ENCODE peak calls at places on chromosomes 16 and 17, in ten cellular contexts. One of them, this sample, is unnamed.

GRCh38 chr16:89179656-89180315 is 8.2 kb downstream of the CDH15 start:
- DNase-seq in suprapubic skin: no peak
- DNase-seq in esophagus squamous epithelium: no peak
- DNase-seq in Peyer's patch: no peak
- DNase-seq in A549: no peak
- DNase-seq in IMR-90: no peak
- DNase-seq in sigmoid colon: no peak
- DNase-seq in uterus: no peak
- DNase-seq in adrenal gland: no peak
- DNase-seq in stomach: no peak
- DNase-seq in this sample: no peak

GRCh38 chr16:75097941-75098897 is 18.4 kb downstream of the LDHD start:
- DNase-seq in suprapubic skin: no peak
- DNase-seq in esophagus squamous epithelium: no peak
- DNase-seq in Peyer's patch: no peak
- DNase-seq in A549: no peak
- DNase-seq in IMR-90: no peak
- DNase-seq in sigmoid colon: no peak
- DNase-seq in uterus: no peak
- DNase-seq in adrenal gland: peak; percentile 59
- DNase-seq in stomach: peak; percentile 47
- DNase-seq in this sample: no peak

GRCh38 chr16:87834668-87835473 is 34.4 kb downstream of the SLC7A5 start:
- DNase-seq in suprapubic skin: no peak
- DNase-seq in esophagus squamous epithelium: no peak
- DNase-seq in Peyer's patch: no peak
- DNase-seq in A549: peak; percentile 81
- DNase-seq in IMR-90: peak; percentile 65
- DNase-seq in sigmoid colon: peak; percentile 85
- DNase-seq in uterus: no peak
- DNase-seq in adrenal gland: no peak
- DNase-seq in stomach: no peak
- DNase-seq in this sample: no peak

GRCh38 chr16:20851601-20852000 is 45.3 kb downstream of the REXO5 start:
- DNase-seq in suprapubic skin: peak; percentile 88
- DNase-seq in esophagus squamous epithelium: no peak
- DNase-seq in Peyer's patch: no peak
- DNase-seq in A549: peak; percentile 82
- DNase-seq in IMR-90: peak; percentile 92
- DNase-seq in sigmoid colon: peak; percentile 94
- DNase-seq in uterus: peak; percentile 85
- DNase-seq in adrenal gland: peak; percentile 89
- DNase-seq in stomach: peak; percentile 82
- DNase-seq in this sample: peak; percentile 31

GRCh38 chr16:78443780-78444422 is 344.4 kb downstream of the WWOX start:
- DNase-seq in suprapubic skin: no peak
- DNase-seq in esophagus squamous epithelium: no peak
- DNase-seq in Peyer's patch: no peak
- DNase-seq in A549: no peak
- DNase-seq in IMR-90: no peak
- DNase-seq in sigmoid colon: no peak
- DNase-seq in uterus: no peak
- DNase-seq in adrenal gland: no peak
- DNase-seq in stomach: no peak
- DNase-seq in this sample: no peak

GRCh38 chr16:6068063-6068462 is 970.5 kb upstream of the EEF2KMT start:
- DNase-seq in suprapubic skin: no peak
- DNase-seq in esophagus squamous epithelium: no peak
- DNase-seq in Peyer's patch: no peak
- DNase-seq in A549: no peak
- DNase-seq in IMR-90: no peak
- DNase-seq in sigmoid colon: no peak
- DNase-seq in uterus: no peak
- DNase-seq in adrenal gland: no peak
- DNase-seq in stomach: no peak
- DNase-seq in this sample: no peak

GRCh38 chr17:51154176-51154575 is 817 bp downstream of the NME1 start:
- DNase-seq in suprapubic skin: no peak
- DNase-seq in esophagus squamous epithelium: no peak
- DNase-seq in Peyer's patch: no peak
- DNase-seq in A549: no peak
- DNase-seq in IMR-90: peak; percentile 20
- DNase-seq in sigmoid colon: no peak
- DNase-seq in uterus: no peak
- DNase-seq in adrenal gland: no peak
- DNase-seq in stomach: no peak
- DNase-seq in this sample: no peak

GRCh38 chr17:7323731-7324437 is 5.3 kb downstream of the NEURL4 start:
- DNase-seq in suprapubic skin: no peak
- DNase-seq in esophagus squamous epithelium: no peak
- DNase-seq in Peyer's patch: peak; percentile 76
- DNase-seq in A549: peak; percentile 53
- DNase-seq in IMR-90: peak; percentile 17
- DNase-seq in sigmoid colon: peak; percentile 71
- DNase-seq in uterus: peak; percentile 58
- DNase-seq in adrenal gland: no peak
- DNase-seq in stomach: peak; percentile 67
- DNase-seq in this sample: no peak

GRCh38 chr17:5437721-5438317 is 1.1 kb downstream of the C1QBP start:
- DNase-seq in suprapubic skin: no peak
- DNase-seq in esophagus squamous epithelium: no peak
- DNase-seq in Peyer's patch: no peak
- DNase-seq in A549: no peak
- DNase-seq in IMR-90: peak; percentile 37
- DNase-seq in sigmoid colon: no peak
- DNase-seq in uterus: no peak
- DNase-seq in adrenal gland: no peak
- DNase-seq in stomach: no peak
- DNase-seq in this sample: no peak

GRCh38 chr17:5434984-5435383 is 4.0 kb downstream of the C1QBP start:
- DNase-seq in suprapubic skin: no peak
- DNase-seq in esophagus squamous epithelium: no peak
- DNase-seq in Peyer's patch: no peak
- DNase-seq in A549: no peak
- DNase-seq in IMR-90: no peak
- DNase-seq in sigmoid colon: no peak
- DNase-seq in uterus: no peak
- DNase-seq in adrenal gland: no peak
- DNase-seq in stomach: no peak
- DNase-seq in this sample: no peak

GRCh38 chr17:5439446-5439764 is 450 bp upstream of the C1QBP start:
- DNase-seq in suprapubic skin: no peak
- DNase-seq in esophagus squamous epithelium: no peak
- DNase-seq in Peyer's patch: no peak
- DNase-seq in A549: no peak
- DNase-seq in IMR-90: no peak
- DNase-seq in sigmoid colon: no peak
- DNase-seq in uterus: no peak
- DNase-seq in adrenal gland: no peak
- DNase-seq in stomach: no peak
- DNase-seq in this sample: no peak

GRCh38 chr17:5443728-5444127 is 4.8 kb upstream of the C1QBP start:
- DNase-seq in suprapubic skin: no peak
- DNase-seq in esophagus squamous epithelium: no peak
- DNase-seq in Peyer's patch: no peak
- DNase-seq in A549: no peak
- DNase-seq in IMR-90: no peak
- DNase-seq in sigmoid colon: no peak
- DNase-seq in uterus: no peak
- DNase-seq in adrenal gland: no peak
- DNase-seq in stomach: no peak
- DNase-seq in this sample: no peak

GRCh38 chr17:5438716-5439445 is at the start of gene C1QBP:
- DNase-seq in suprapubic skin: peak; percentile 92
- DNase-seq in esophagus squamous epithelium: peak; percentile 35
- DNase-seq in Peyer's patch: peak; percentile 97
- DNase-seq in A549: peak; percentile 96
- DNase-seq in IMR-90: peak; percentile 89
- DNase-seq in sigmoid colon: peak; percentile 94
- DNase-seq in uterus: peak; percentile 93
- DNase-seq in adrenal gland: peak; percentile 90
- DNase-seq in stomach: peak; percentile 94
- DNase-seq in this sample: peak; percentile 89
- TF ChIP-seq POLR2A in suprapubic skin: no peak
- TF ChIP-seq POLR2A in esophagus squamous epithelium: no peak
- TF ChIP-seq POLR2A in Peyer's patch: no peak
- TF ChIP-seq POLR2A in A549: peak; percentile 93
- TF ChIP-seq POLR2A in IMR-90: no peak
- TF ChIP-seq POLR2A in sigmoid colon: no peak
- TF ChIP-seq POLR2A in uterus: peak; percentile 69
- TF ChIP-seq POLR2A in adrenal gland: peak; percentile 63
- TF ChIP-seq POLR2A in stomach: no peak
- TF ChIP-seq POLR2A in this sample: peak; percentile 74

GRCh38 chr17:45046536-45047125 is 4.8 kb downstream of the DCAKD start:
- DNase-seq in suprapubic skin: no peak
- DNase-seq in esophagus squamous epithelium: no peak
- DNase-seq in Peyer's patch: no peak
- DNase-seq in A549: peak; percentile 53
- DNase-seq in IMR-90: peak; percentile 51
- DNase-seq in sigmoid colon: no peak
- DNase-seq in uterus: no peak
- DNase-seq in adrenal gland: no peak
- DNase-seq in stomach: no peak
- DNase-seq in this sample: no peak

GRCh38 chr17:45050680-45051059 is 762 bp downstream of the DCAKD start:
- DNase-seq in suprapubic skin: no peak
- DNase-seq in esophagus squamous epithelium: no peak
- DNase-seq in Peyer's patch: no peak
- DNase-seq in A549: peak; percentile 37
- DNase-seq in IMR-90: peak; percentile 28
- DNase-seq in sigmoid colon: no peak
- DNase-seq in uterus: no peak
- DNase-seq in adrenal gland: no peak
- DNase-seq in stomach: no peak
- DNase-seq in this sample: no peak

GRCh38 chr17:45048795-45049563 is 2.5 kb downstream of the DCAKD start:
- DNase-seq in suprapubic skin: no peak
- DNase-seq in esophagus squamous epithelium: no peak
- DNase-seq in Peyer's patch: no peak
- DNase-seq in A549: peak; percentile 52
- DNase-seq in IMR-90: no peak
- DNase-seq in sigmoid colon: no peak
- DNase-seq in uterus: no peak
- DNase-seq in adrenal gland: no peak
- DNase-seq in stomach: no peak
- DNase-seq in this sample: no peak

GRCh38 chr17:45052052-45052772 is 780 bp upstream of the DCAKD start:
- DNase-seq in suprapubic skin: no peak
- DNase-seq in esophagus squamous epithelium: no peak
- DNase-seq in Peyer's patch: peak; percentile 76
- DNase-seq in A549: peak; percentile 38
- DNase-seq in IMR-90: no peak
- DNase-seq in sigmoid colon: peak; percentile 80
- DNase-seq in uterus: peak; percentile 64
- DNase-seq in adrenal gland: peak; percentile 41
- DNase-seq in stomach: peak; percentile 53
- DNase-seq in this sample: no peak

DNA sequence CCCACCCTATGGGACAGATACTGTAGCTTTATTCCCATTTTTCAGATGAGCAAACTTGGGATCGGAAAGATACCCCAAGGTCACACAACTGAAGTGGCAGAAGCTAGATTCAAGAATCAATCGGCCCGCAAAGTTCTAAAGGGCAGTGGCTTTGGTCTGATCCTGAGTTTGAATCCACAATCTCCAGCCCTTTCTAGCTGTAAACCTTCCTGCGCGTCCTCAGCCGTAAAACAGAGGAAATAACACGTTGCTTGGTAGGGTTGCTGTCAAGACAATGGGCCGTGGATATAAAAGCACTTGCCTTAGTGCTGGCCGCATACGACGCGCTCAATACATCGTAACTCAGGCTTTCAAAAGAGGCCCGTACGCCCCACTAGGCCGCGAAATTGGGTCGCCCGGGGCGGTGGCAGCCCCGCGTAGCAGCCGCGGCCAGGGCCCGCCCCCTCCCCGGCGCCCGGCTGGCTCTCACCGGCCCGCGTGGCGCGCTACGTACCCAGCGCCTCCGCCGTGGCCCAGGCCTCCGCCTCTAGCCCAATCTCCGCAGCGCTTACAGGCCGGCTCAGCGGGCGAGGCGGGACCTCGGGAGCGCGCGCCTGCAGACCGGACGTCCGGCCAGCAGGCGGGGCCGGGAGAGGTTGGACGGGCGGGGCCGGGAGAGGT is at the start of gene DCAKD:
- DNase-seq in suprapubic skin: peak; percentile 95
- DNase-seq in esophagus squamous epithelium: peak; percentile 61
- DNase-seq in Peyer's patch: peak; percentile 94
- DNase-seq in A549: peak; percentile 97
- DNase-seq in IMR-90: peak; percentile 95
- DNase-seq in sigmoid colon: peak; percentile 97
- DNase-seq in uterus: peak; percentile 92
- DNase-seq in adrenal gland: peak; percentile 94
- DNase-seq in stomach: peak; percentile 96
- DNase-seq in this sample: peak; percentile 98
- TF ChIP-seq POLR2A in suprapubic skin: peak; percentile 31
- TF ChIP-seq POLR2A in esophagus squamous epithelium: no peak
- TF ChIP-seq POLR2A in Peyer's patch: peak; percentile 78
- TF ChIP-seq POLR2A in A549: peak; percentile 75
- TF ChIP-seq POLR2A in IMR-90: peak; percentile 89
- TF ChIP-seq POLR2A in sigmoid colon: peak; percentile 67
- TF ChIP-seq POLR2A in uterus: peak; percentile 85
- TF ChIP-seq POLR2A in adrenal gland: peak; percentile 89
- TF ChIP-seq POLR2A in stomach: no peak
- TF ChIP-seq POLR2A in this sample: peak; percentile 73

GRCh38 chr16:2682209-2683021 is at the start of gene KCTD5:
- DNase-seq in suprapubic skin: peak; percentile 99
- DNase-seq in esophagus squamous epithelium: peak; percentile 80
- DNase-seq in Peyer's patch: peak; percentile 97
- DNase-seq in A549: peak; percentile 98
- DNase-seq in IMR-90: peak; percentile 96
- DNase-seq in sigmoid colon: peak; percentile 98
- DNase-seq in uterus: peak; percentile 97
- DNase-seq in adrenal gland: peak; percentile 97
- DNase-seq in stomach: peak; percentile 98
- DNase-seq in this sample: peak; percentile 94
- TF ChIP-seq POLR2A in suprapubic skin: peak; percentile 32
- TF ChIP-seq POLR2A in esophagus squamous epithelium: no peak
- TF ChIP-seq POLR2A in Peyer's patch: peak; percentile 94
- TF ChIP-seq POLR2A in A549: peak; percentile 93
- TF ChIP-seq POLR2A in IMR-90: peak; percentile 95
- TF ChIP-seq POLR2A in sigmoid colon: peak; percentile 79
- TF ChIP-seq POLR2A in uterus: peak; percentile 84
- TF ChIP-seq POLR2A in adrenal gland: peak; percentile 87
- TF ChIP-seq POLR2A in stomach: no peak
- TF ChIP-seq POLR2A in this sample: peak; percentile 84

GRCh38 chr17:44941712-44942331 is 5.8 kb downstream of the KIF18B start:
- DNase-seq in suprapubic skin: no peak
- DNase-seq in esophagus squamous epithelium: no peak
- DNase-seq in Peyer's patch: no peak
- DNase-seq in A549: peak; percentile 66
- DNase-seq in IMR-90: no peak
- DNase-seq in sigmoid colon: peak; percentile 40
- DNase-seq in uterus: no peak
- DNase-seq in adrenal gland: no peak
- DNase-seq in stomach: no peak
- DNase-seq in this sample: no peak

GRCh38 chr17:44948315-44948795 is 782 bp upstream of the KIF18B start:
- DNase-seq in suprapubic skin: no peak
- DNase-seq in esophagus squamous epithelium: no peak
- DNase-seq in Peyer's patch: no peak
- DNase-seq in A549: no peak
- DNase-seq in IMR-90: no peak
- DNase-seq in sigmoid colon: peak; percentile 12
- DNase-seq in uterus: no peak
- DNase-seq in adrenal gland: no peak
- DNase-seq in stomach: no peak
- DNase-seq in this sample: no peak

GRCh38 chr17:44952946-44953475 is 5.4 kb upstream of the KIF18B start:
- DNase-seq in suprapubic skin: no peak
- DNase-seq in esophagus squamous epithelium: no peak
- DNase-seq in Peyer's patch: no peak
- DNase-seq in A549: no peak
- DNase-seq in IMR-90: no peak
- DNase-seq in sigmoid colon: peak; percentile 36
- DNase-seq in uterus: no peak
- DNase-seq in adrenal gland: no peak
- DNase-seq in stomach: no peak
- DNase-seq in this sample: no peak

GRCh38 chr17:44942456-44942855 is 5.1 kb downstream of the KIF18B start:
- DNase-seq in suprapubic skin: no peak
- DNase-seq in esophagus squamous epithelium: no peak
- DNase-seq in Peyer's patch: no peak
- DNase-seq in A549: no peak
- DNase-seq in IMR-90: no peak
- DNase-seq in sigmoid colon: no peak
- DNase-seq in uterus: no peak
- DNase-seq in adrenal gland: no peak
- DNase-seq in stomach: no peak
- DNase-seq in this sample: no peak

GRCh38 chr17:44947461-44948314 is at the start of gene KIF18B:
- DNase-seq in suprapubic skin: peak; percentile 95
- DNase-seq in esophagus squamous epithelium: peak; percentile 78
- DNase-seq in Peyer's patch: peak; percentile 88
- DNase-seq in A549: peak; percentile 99
- DNase-seq in IMR-90: peak; percentile 95
- DNase-seq in sigmoid colon: peak; percentile 95
- DNase-seq in uterus: peak; percentile 81
- DNase-seq in adrenal gland: peak; percentile 91
- DNase-seq in stomach: peak; percentile 87
- DNase-seq in this sample: peak; percentile 100
- TF ChIP-seq POLR2A in suprapubic skin: no peak
- TF ChIP-seq POLR2A in esophagus squamous epithelium: no peak
- TF ChIP-seq POLR2A in Peyer's patch: peak; percentile 77
- TF ChIP-seq POLR2A in A549: peak; percentile 96
- TF ChIP-seq POLR2A in IMR-90: peak; percentile 74
- TF ChIP-seq POLR2A in sigmoid colon: peak; percentile 52
- TF ChIP-seq POLR2A in uterus: peak; percentile 60
- TF ChIP-seq POLR2A in adrenal gland: peak; percentile 49
- TF ChIP-seq POLR2A in stomach: no peak
- TF ChIP-seq POLR2A in this sample: peak; percentile 91

This sample was measured in H54.